ENCODE peak calls at places on chromosomes 2 and 18, in eight cellular contexts. S, B, Z, M, W, F, U and N are unnamed samples.

GRCh38 chr2:190860985-190861721 is 19.5 kb upstream of the GLS start:
- DNase-seq in U (no peak), F (peak), M (no peak), Z (no peak), W (peak), S (no peak), B (no peak), N (no peak)

GRCh38 chr2:151907933-151908882 is 80.0 kb upstream of the ARL5A start:
- DNase-seq in B (no peak), F (no peak), S (peak), Z (no peak), M (no peak), U (no peak), W (no peak), N (no peak)

GRCh38 chr18:52716926-52717325 is 376.9 kb downstream of the DCC start:
- DNase-seq in S (peak), W (peak), F (no peak), U (no peak), M (peak), B (no peak), Z (no peak), N (no peak)

GRCh38 chr2:11778923-11779757 is 32.7 kb downstream of the LPIN1 start:
- DNase-seq in M (peak), B (peak), U (peak), W (peak), Z (no peak), S (peak), F (no peak), N (peak)

GRCh38 chr2:176934869-176935415 is 277.7 kb upstream of the HNRNPA3 start:
- DNase-seq in U (no peak), S (no peak), M (no peak), Z (no peak), F (no peak), W (no peak), B (no peak), N (no peak)

GRCh38 chr2:200077838-200078237 is 122.5 kb downstream of the MAIP1 start:
- DNase-seq in M (no peak), B (no peak), Z (peak), S (no peak), F (no peak), U (no peak), W (no peak), N (no peak)

GRCh38 chr2:159090514-159091201 is 122.2 kb downstream of the TANC1 start:
- DNase-seq in U (peak), B (no peak), W (no peak), M (no peak), Z (no peak), F (no peak), S (peak), N (peak)

GRCh38 chr2:223052710-223053261 is 796 bp downstream of the KCNE4 start:
- DNase-seq in M (no peak), U (no peak), Z (no peak), S (no peak), B (no peak), W (no peak), F (no peak), N (no peak)

GRCh38 chr2:70461981-70462876 is 91.4 kb downstream of the TGFA start:
- DNase-seq in F (no peak), Z (no peak), U (no peak), W (no peak), M (no peak), B (no peak), S (no peak), N (no peak)

GRCh38 chr18:55650363-55650870 is 62.4 kb upstream of the TCF4 start:
- DNase-seq in B (no peak), Z (no peak), W (no peak), S (no peak), M (no peak), F (no peak), U (no peak), N (no peak)

GRCh38 chr2:64748147-64748546 is 94.4 kb upstream of the SERTAD2 start:
- DNase-seq in U (no peak), M (no peak), W (no peak), Z (no peak), B (no peak), S (no peak), F (no peak), N (no peak)

GRCh38 chr18:22713511-22713910 is 219.6 kb upstream of the RBBP8 start:
- DNase-seq in S (no peak), Z (no peak), F (no peak), M (no peak), B (no peak), U (no peak), W (no peak), N (no peak)

DNA sequence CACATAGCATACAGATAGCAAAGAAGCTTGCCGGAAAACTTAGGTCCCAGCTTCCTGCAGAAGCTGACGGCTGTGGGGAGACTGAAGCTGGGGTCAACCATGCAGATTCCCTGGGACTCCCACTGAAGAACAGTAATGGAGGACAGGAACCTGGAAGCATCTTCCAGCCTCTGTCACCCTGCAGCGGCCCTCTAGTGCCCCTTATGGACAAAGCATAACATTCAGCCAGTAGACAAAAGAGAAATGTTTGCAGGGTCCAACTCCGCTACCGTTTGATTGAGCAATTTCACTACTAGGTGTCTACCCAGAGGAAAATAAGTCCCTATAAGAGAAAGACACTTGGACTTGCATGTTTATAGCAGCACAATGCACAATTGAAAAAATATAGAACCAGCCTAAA is 460.6 kb downstream of the CNTNAP5 start:
- DNase-seq in M (no peak), W (no peak), F (no peak), S (no peak), Z (no peak), U (no peak), B (no peak), N (no peak)
- TF ChIP-seq CTCF in M (no peak), W (no peak), F (no peak), S (peak), Z (no peak), U (no peak), B (no peak), N (no peak)

GRCh38 chr2:10193276-10193675 is 70.7 kb downstream of the RRM2 start:
- DNase-seq in W (no peak), S (no peak), B (no peak), Z (no peak), U (no peak), M (no peak), F (no peak), N (no peak)

GRCh38 chr2:10195278-10196219 is 73.0 kb downstream of the RRM2 start:
- DNase-seq in S (no peak), W (no peak), U (no peak), F (no peak), B (no peak), M (no peak), Z (no peak), N (no peak)

GRCh38 chr2:10194021-10194820 is 71.7 kb downstream of the RRM2 start:
- DNase-seq in B (no peak), U (no peak), Z (no peak), F (no peak), S (peak), W (no peak), M (no peak), N (no peak)

GRCh38 chr2:10196948-10197717 is 74.6 kb downstream of the RRM2 start:
- DNase-seq in W (no peak), Z (no peak), S (no peak), M (no peak), B (no peak), F (no peak), U (no peak), N (no peak)

GRCh38 chr2:10196275-10196892 is 73.8 kb downstream of the RRM2 start:
- DNase-seq in U (no peak), S (peak), W (no peak), Z (no peak), F (no peak), B (peak), M (no peak), N (no peak)
- TF ChIP-seq CTCF in U (no peak), S (no peak), W (no peak), Z (no peak), F (no peak), B (no peak), M (no peak), N (no peak)

GRCh38 chr2:241665731-241666440 is 20.7 kb downstream of the DTYMK start:
- DNase-seq in F (no peak), B (no peak), W (no peak), Z (no peak), U (no peak), S (no peak), M (no peak), N (no peak)
- TF ChIP-seq CTCF in F (no peak), B (no peak), W (no peak), Z (no peak), U (no peak), S (no peak), M (no peak), N (no peak)

GRCh38 chr2:237604960-237605359 is 14.4 kb upstream of the RAB17 start:
- DNase-seq in B (peak), F (no peak), W (no peak), S (peak), Z (no peak), U (no peak), M (no peak), N (no peak)
- TF ChIP-seq CTCF in B (no peak), F (peak), W (no peak), S (peak), Z (peak), U (no peak), M (no peak), N (peak)

GRCh38 chr2:111623380-111623779 is 260.6 kb downstream of the ANAPC1 start:
- DNase-seq in U (no peak), W (no peak), Z (no peak), M (no peak), F (no peak), S (no peak), B (no peak), N (no peak)
- TF ChIP-seq CTCF in U (no peak), W (no peak), Z (no peak), M (no peak), F (no peak), S (no peak), B (no peak), N (no peak)

DNA sequence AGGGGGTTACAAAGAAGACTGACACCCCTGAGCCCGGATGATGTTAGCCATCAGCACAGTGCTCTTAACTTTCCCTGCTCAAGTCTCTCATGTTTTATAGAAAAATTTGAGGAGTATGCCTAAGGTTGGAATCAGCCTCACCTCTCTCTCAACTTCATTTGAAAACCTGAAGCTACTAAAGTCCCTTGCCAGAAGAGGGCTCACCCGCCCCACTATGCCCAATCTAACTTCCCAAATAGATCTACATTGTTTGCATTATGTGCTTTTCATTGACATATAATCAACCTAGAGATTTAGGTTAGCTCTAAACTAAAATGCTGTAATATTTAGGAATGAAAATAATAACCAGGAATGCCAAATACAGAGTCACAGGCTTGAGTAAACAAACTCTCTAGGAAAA is 305.4 kb downstream of the NCKAP5 start:
- DNase-seq in M (no peak), Z (no peak), U (no peak), F (peak), W (no peak), S (no peak), B (no peak), N (no peak)
- TF ChIP-seq CTCF in M (no peak), Z (peak), U (no peak), F (peak), W (no peak), S (no peak), B (no peak), N (no peak)

DNA sequence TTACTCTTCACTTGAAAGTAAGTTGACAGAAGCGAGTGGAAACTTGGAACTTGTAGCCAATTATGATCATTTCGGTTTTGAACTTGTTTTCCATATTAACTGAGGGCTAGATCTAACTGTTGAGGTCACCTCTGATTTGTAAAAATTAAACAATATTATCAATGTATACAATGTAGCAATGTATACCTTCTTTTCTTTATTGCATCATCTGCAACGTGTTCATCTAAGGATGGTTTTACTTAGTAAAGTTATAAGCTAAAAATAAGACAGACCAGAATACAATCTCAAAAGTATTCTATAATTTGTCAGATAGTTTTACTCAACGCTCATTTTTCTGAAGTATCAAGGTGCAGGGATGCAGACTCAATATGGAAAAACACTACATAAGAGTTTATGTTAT is 435.0 kb upstream of the TNP1 start:
- DNase-seq in Z (no peak), B (no peak), W (no peak), M (no peak), S (no peak), F (no peak), U (no peak), N (no peak)
- TF ChIP-seq CTCF in Z (no peak), B (no peak), W (no peak), M (no peak), S (no peak), F (no peak), U (no peak), N (no peak)

DNA sequence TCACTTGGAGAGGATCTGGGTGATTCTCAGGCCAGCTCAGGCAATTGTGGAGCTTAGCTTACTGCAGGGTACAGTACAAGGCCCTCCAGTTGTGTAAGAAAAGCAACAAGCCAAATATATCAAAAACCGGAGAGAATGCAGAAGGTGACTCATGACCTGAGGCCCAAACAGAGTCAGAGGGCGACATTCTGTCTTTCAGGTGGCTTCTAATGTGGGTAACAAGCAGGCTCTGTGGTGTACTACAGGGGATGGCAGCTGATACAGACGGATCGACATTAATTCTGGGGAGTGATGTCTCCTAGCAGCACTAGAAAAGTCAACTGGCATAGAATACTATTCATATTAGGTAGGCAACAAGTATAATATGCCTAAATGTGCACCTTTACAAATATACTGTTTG is 219.5 kb upstream of the SOX11 start:
- DNase-seq in S (no peak), U (no peak), F (no peak), W (no peak), Z (no peak), B (no peak), M (no peak), N (no peak)
- TF ChIP-seq CTCF in S (no peak), U (no peak), F (no peak), W (no peak), Z (no peak), B (no peak), M (no peak), N (no peak)

GRCh38 chr2:231110551-231110950 is 14.3 kb downstream of the HTR2B start:
- DNase-seq in U (no peak), W (no peak), M (no peak), B (no peak), S (peak), F (no peak), Z (no peak), N (no peak)
- TF ChIP-seq CTCF in U (peak), W (no peak), M (no peak), B (no peak), S (peak), F (peak), Z (no peak), N (no peak)